ENCODE peak calls at places on chromosomes 12 and 14, in four cellular contexts. Y is cardiac muscle cell, P is psoas muscle, F is mammary epithelial cell. H is an unnamed sample. For H3K9me3 and H3K36me3, the result is how much of the 10 kb centered on the place peaks cover.

GRCh38 chr12:54025507-54026393 is 2.5 kb upstream of the HOXC6 start:
- DNase-seq in Y (no peak), P (no peak), F (no peak), H (no peak)

GRCh38 chr12:119843100-119843499 is 34.0 kb downstream of the CIT start:
- DNase-seq in Y (peak), P (no peak), F (no peak), H (no peak)

GRCh38 chr12:70590051-70590450 is 47.2 kb downstream of the PTPRB start:
- DNase-seq in Y (peak), P (peak), F (peak), H (peak)

GRCh38 chr12:119372540-119372939 is 38.0 kb downstream of the CCDC60 start:
- DNase-seq in Y (no peak), P (no peak), F (no peak), H (peak)

GRCh38 chr12:27780612-27781408 is 774 bp upstream of the MANSC4 start:
- DNase-seq in Y (peak), P (peak), F (peak), H (peak)

GRCh38 chr12:105324704-105325103 is 5.8 kb upstream of the C12orf75 start:
- DNase-seq in Y (no peak), P (no peak), F (no peak), H (no peak)

GRCh38 chr12:101957251-101957650 is 79.9 kb downstream of the DRAM1 start:
- DNase-seq in Y (no peak), P (no peak), F (no peak), H (no peak)

GRCh38 chr14:86777950-86778602 is 1214.9 kb downstream of the GALC start:
- DNase-seq in Y (peak), P (no peak), F (peak), H (no peak)

GRCh38 chr12:106138646-106139421 is at the start of gene NUAK1:
- DNase-seq in Y (peak), P (peak), F (peak), H (peak)

GRCh38 chr12:93896962-93897361 is 219.8 kb downstream of the CRADD start:
- DNase-seq in Y (no peak), P (no peak), F (no peak), H (no peak)

GRCh38 chr12:100114574-100114973 is 28.1 kb downstream of the BLTP3B start:
- DNase-seq in Y (peak), P (no peak), F (no peak), H (no peak)

GRCh38 chr14:73712540-73713141 is 1.5 kb downstream of the PNMA1 start:
- DNase-seq in Y (peak), P (no peak), F (peak), H (no peak)

GRCh38 chr12:19458733-19459132 is 19.4 kb downstream of the AEBP2 start:
- DNase-seq in Y (no peak), P (no peak), F (no peak), H (no peak)

GRCh38 chr14:70086685-70087379 is 101.9 kb downstream of the SLC8A3 start:
- DNase-seq in Y (peak), P (peak), F (peak), H (no peak)

GRCh38 chr12:1878214-1878613 is 40.2 kb downstream of the CACNA2D4 start:
- DNase-seq in Y (no peak), P (no peak), F (no peak), H (no peak)

GRCh38 chr12:80939231-80939950 is 1.7 kb upstream of the LIN7A start:
- DNase-seq in Y (peak), P (no peak), F (no peak), H (no peak)

GRCh38 chr14:59600211-59600945 is 23.8 kb upstream of the CCDC175 start:
- DNase-seq in Y (no peak), P (no peak), F (no peak), H (no peak)

GRCh38 chr12:50690923-50691322 is 73.0 kb upstream of the ATF1 start:
- DNase-seq in Y (peak), P (no peak), F (no peak), H (peak)

GRCh38 chr12:54364413-54364812 is at the start of gene GPR84:
- DNase-seq in Y (peak), P (no peak), F (peak), H (no peak)

GRCh38 chr12:57111046-57111698 is at the start of gene STAT6:
- DNase-seq in Y (peak), P (peak), F (peak), H (peak)

GRCh38 chr12:102484017-102484731 is 3.8 kb upstream of the IGF1 start:
- DNase-seq in Y (peak), P (peak), F (peak), H (peak)

GRCh38 chr12:26044007-26044394 is 80.8 kb downstream of the BHLHE41 start:
- DNase-seq in Y (peak), P (no peak), F (no peak), H (no peak)

GRCh38 chr12:26042645-26043044 is 82.2 kb downstream of the BHLHE41 start:
- DNase-seq in Y (no peak), P (no peak), F (no peak), H (no peak)

GRCh38 chr12:26046203-26046602 is 78.6 kb downstream of the BHLHE41 start:
- DNase-seq in Y (no peak), P (no peak), F (no peak), H (no peak)

GRCh38 chr12:26043139-26044006 is 81.5 kb downstream of the BHLHE41 start:
- DNase-seq in Y (no peak), P (no peak), F (no peak), H (no peak)

GRCh38 chr12:26044592-26044991 is 80.2 kb downstream of the BHLHE41 start:
- DNase-seq in Y (no peak), P (no peak), F (no peak), H (no peak)
- H3K9me3 ChIP-seq in Y (under half), P (under half), F (under half), H (under half)

GRCh38 chr14:92161521-92161920 is 39.8 kb downstream of the CPSF2 start:
- DNase-seq in Y (no peak), P (no peak), F (no peak), H (no peak)
- H3K36me3 ChIP-seq in Y (half or more), P (under half), F (under half), H (half or more)

GRCh38 chr14:68621400-68622365 is 171.2 kb downstream of the ZFP36L1 start:
- DNase-seq in Y (peak), P (no peak), F (no peak), H (peak)
- H3K27ac ChIP-seq in Y (peak), P (peak), F (no peak), H (peak)

GRCh38 chr14:19878029-19878642 is 3.2 kb downstream of the OR4K2 start:
- DNase-seq in Y (no peak), P (no peak), F (peak), H (no peak)
- H3K9me3 ChIP-seq in Y (under half), P (under half), F (under half), H (under half)

GRCh38 chr14:72610096-72610830 is 283.6 kb downstream of the DPF3 start:
- DNase-seq in Y (no peak), P (no peak), F (no peak), H (no peak)

GRCh38 chr14:72606879-72607278 is 287.0 kb downstream of the DPF3 start:
- DNase-seq in Y (no peak), P (no peak), F (no peak), H (no peak)

GRCh38 chr14:72609205-72609916 is 284.5 kb downstream of the DPF3 start:
- DNase-seq in Y (no peak), P (no peak), F (no peak), H (no peak)

GRCh38 chr14:72607386-72608125 is 286.3 kb downstream of the DPF3 start:
- DNase-seq in Y (no peak), P (no peak), F (no peak), H (no peak)

DNA sequence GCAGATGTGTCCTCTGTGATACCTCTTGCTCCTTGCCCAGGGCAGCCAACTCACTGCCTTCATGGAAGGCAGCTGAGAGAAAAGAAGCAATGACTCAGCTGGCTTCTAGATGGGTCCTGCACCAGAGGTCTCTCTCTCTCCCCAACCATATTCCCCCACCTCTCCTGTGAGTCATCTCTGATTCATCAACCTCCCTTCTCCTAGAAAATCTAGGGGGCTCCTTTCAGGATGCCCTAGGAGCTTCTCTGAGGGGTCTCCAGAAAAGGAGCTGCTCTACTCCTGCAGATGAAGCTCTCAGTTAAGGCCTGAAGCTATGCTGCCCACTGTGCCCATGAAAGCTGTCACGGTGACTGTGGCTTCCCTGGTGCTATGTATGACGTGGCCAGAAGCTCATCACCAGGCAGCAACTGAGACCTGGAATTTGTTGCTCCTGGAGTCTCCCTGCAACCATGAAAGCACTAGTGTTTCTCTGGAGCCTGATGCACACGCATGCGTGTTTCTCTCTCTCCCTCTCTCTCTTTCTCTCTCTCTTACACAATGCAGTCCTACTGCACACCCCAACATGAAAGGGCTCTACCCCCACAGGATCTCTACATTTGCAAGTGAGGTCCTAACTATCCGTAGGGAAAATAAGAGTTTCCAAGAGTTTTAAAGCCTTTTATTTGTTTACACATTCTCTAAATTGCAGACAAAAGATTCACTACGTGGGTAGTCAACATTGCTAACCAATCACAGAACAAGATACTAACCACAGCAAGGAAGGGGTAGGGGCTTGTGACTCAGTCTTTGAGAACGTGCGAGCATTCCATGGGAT is 285.3 kb downstream of the DPF3 start:
- DNase-seq in Y (peak), P (no peak), F (peak), H (no peak)
- H3K36me3 ChIP-seq in Y (under half), P (under half), F (under half), H (under half)

GRCh38 chr12:121992059-121992879 is 29.4 kb upstream of the BCL7A start:
- DNase-seq in Y (peak), P (no peak), F (peak), H (no peak)

GRCh38 chr12:121990692-121991603 is 30.7 kb upstream of the BCL7A start:
- DNase-seq in Y (no peak), P (no peak), F (no peak), H (no peak)

GRCh38 chr12:122001379-122002209 is 20.1 kb upstream of the BCL7A start:
- DNase-seq in Y (no peak), P (no peak), F (peak), H (no peak)

GRCh38 chr12:121996945-121997612 is 24.6 kb upstream of the BCL7A start:
- DNase-seq in Y (no peak), P (no peak), F (peak), H (no peak)

GRCh38 chr12:121996050-121996944 is 25.4 kb upstream of the BCL7A start:
- DNase-seq in Y (no peak), P (no peak), F (no peak), H (no peak)
- H3K27ac ChIP-seq in Y (peak), P (no peak), F (no peak), H (peak)

GRCh38 chr14:79295385-79295784 is 915.9 kb downstream of the DIO2 start:
- DNase-seq in Y (no peak), P (no peak), F (no peak), H (no peak)
- H3K9me3 ChIP-seq in Y (under half), P (under half), F (under half), H (under half)

GRCh38 chr14:68970096-68970612 is 8.9 kb downstream of the ACTN1 start:
- DNase-seq in Y (no peak), P (no peak), F (no peak), H (no peak)
- H3K36me3 ChIP-seq in Y (under half), P (under half), F (under half), H (under half)

GRCh38 chr14:52299692-52300278 is 14.3 kb upstream of the PTGER2 start:
- DNase-seq in Y (peak), P (no peak), F (peak), H (no peak)

GRCh38 chr14:52304248-52304904 is 9.7 kb upstream of the PTGER2 start:
- DNase-seq in Y (no peak), P (no peak), F (no peak), H (no peak)

GRCh38 chr14:52296378-52296777 is 17.7 kb upstream of the PTGER2 start:
- DNase-seq in Y (no peak), P (no peak), F (no peak), H (no peak)

DNA sequence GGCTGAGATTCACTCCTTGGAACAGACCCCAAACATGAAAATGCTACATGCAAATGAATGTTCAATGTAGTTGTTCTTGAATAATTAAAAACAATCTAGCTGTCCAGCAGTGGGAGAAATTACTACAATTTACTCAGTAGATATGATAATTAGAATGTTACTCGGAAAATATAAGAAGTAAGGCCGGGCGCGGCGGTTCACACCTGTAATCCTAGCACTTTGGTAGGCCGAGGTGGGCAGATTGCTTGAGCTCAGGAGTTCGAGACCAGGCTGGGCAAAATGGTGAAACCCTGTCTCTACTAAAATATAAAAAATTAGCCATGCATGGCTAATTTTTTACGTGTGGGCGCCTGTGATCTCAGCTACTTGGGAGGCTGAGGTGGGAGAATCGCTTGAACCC is 15.3 kb upstream of the PTGER2 start:
- DNase-seq in Y (no peak), P (no peak), F (no peak), H (no peak)
- H3K27ac ChIP-seq in Y (no peak), P (no peak), F (no peak), H (no peak)

GRCh38 chr12:31850268-31850667 is 108.9 kb upstream of the RESF1 start:
- DNase-seq in Y (no peak), P (no peak), F (no peak), H (no peak)
- H3K9me3 ChIP-seq in Y (under half), P (under half), F (under half), H (under half)